ENCODE peak calls at places on chromosomes 5 and 9, in five cellular contexts. One of them, this sample, is unnamed.

GRCh38 chr9:6822696-6823095 is 64.9 kb downstream of the KDM4C start:
- DNase-seq in GM23248: no peak
- DNase-seq in activated CD4-positive, alpha-beta T cell treated with anti-CD3 and anti-CD28 coated beads, Interleukin-2, amount 50 U/mL, for 1 hour: no peak
- DNase-seq in mesendoderm: no peak
- DNase-seq in stimulated activated CD8-positive, alpha-beta memory T cell treated with anti-CD3 and anti-CD28 coated beads, Interleukin-15, amount 100 ng/mL, for 24 hours: no peak
- DNase-seq in this sample: no peak

GRCh38 chr5:135429326-135429725 is 17.8 kb downstream of the DCANP1 start:
- DNase-seq in GM23248: no peak
- DNase-seq in activated CD4-positive, alpha-beta T cell treated with anti-CD3 and anti-CD28 coated beads, Interleukin-2, amount 50 U/mL, for 1 hour: no peak
- DNase-seq in mesendoderm: no peak
- DNase-seq in stimulated activated CD8-positive, alpha-beta memory T cell treated with anti-CD3 and anti-CD28 coated beads, Interleukin-15, amount 100 ng/mL, for 24 hours: no peak
- DNase-seq in this sample: no peak

GRCh38 chr5:14628346-14628745 is 36.2 kb upstream of the OTULIN start:
- DNase-seq in GM23248: peak; percentile 65
- DNase-seq in activated CD4-positive, alpha-beta T cell treated with anti-CD3 and anti-CD28 coated beads, Interleukin-2, amount 50 U/mL, for 1 hour: peak; percentile 59
- DNase-seq in mesendoderm: peak; percentile 53
- DNase-seq in stimulated activated CD8-positive, alpha-beta memory T cell treated with anti-CD3 and anti-CD28 coated beads, Interleukin-15, amount 100 ng/mL, for 24 hours: no peak
- DNase-seq in this sample: no peak

GRCh38 chr9:98583417-98583816 is 125.3 kb downstream of the GABBR2 start:
- DNase-seq in GM23248: no peak
- DNase-seq in activated CD4-positive, alpha-beta T cell treated with anti-CD3 and anti-CD28 coated beads, Interleukin-2, amount 50 U/mL, for 1 hour: no peak
- DNase-seq in mesendoderm: no peak
- DNase-seq in stimulated activated CD8-positive, alpha-beta memory T cell treated with anti-CD3 and anti-CD28 coated beads, Interleukin-15, amount 100 ng/mL, for 24 hours: no peak
- DNase-seq in this sample: no peak

GRCh38 chr9:83937861-83938455 is 16.7 kb upstream of the KIF27 start:
- DNase-seq in GM23248: peak; percentile 74
- DNase-seq in activated CD4-positive, alpha-beta T cell treated with anti-CD3 and anti-CD28 coated beads, Interleukin-2, amount 50 U/mL, for 1 hour: peak; percentile 7
- DNase-seq in mesendoderm: peak; percentile 86
- DNase-seq in stimulated activated CD8-positive, alpha-beta memory T cell treated with anti-CD3 and anti-CD28 coated beads, Interleukin-15, amount 100 ng/mL, for 24 hours: no peak
- DNase-seq in this sample: peak; percentile 52

GRCh38 chr5:310941-311434 is 10.5 kb upstream of the AHRR start:
- DNase-seq in GM23248: peak; percentile 22
- DNase-seq in activated CD4-positive, alpha-beta T cell treated with anti-CD3 and anti-CD28 coated beads, Interleukin-2, amount 50 U/mL, for 1 hour: no peak
- DNase-seq in mesendoderm: no peak
- DNase-seq in stimulated activated CD8-positive, alpha-beta memory T cell treated with anti-CD3 and anti-CD28 coated beads, Interleukin-15, amount 100 ng/mL, for 24 hours: no peak
- DNase-seq in this sample: no peak

GRCh38 chr9:94782367-94783120 is 56.0 kb downstream of the AOPEP start:
- DNase-seq in GM23248: peak; percentile 81
- DNase-seq in activated CD4-positive, alpha-beta T cell treated with anti-CD3 and anti-CD28 coated beads, Interleukin-2, amount 50 U/mL, for 1 hour: no peak
- DNase-seq in mesendoderm: no peak
- DNase-seq in stimulated activated CD8-positive, alpha-beta memory T cell treated with anti-CD3 and anti-CD28 coated beads, Interleukin-15, amount 100 ng/mL, for 24 hours: no peak
- DNase-seq in this sample: no peak

GRCh38 chr5:14968796-14969195 is 97.2 kb upstream of the ANKH start:
- DNase-seq in GM23248: no peak
- DNase-seq in activated CD4-positive, alpha-beta T cell treated with anti-CD3 and anti-CD28 coated beads, Interleukin-2, amount 50 U/mL, for 1 hour: no peak
- DNase-seq in mesendoderm: no peak
- DNase-seq in stimulated activated CD8-positive, alpha-beta memory T cell treated with anti-CD3 and anti-CD28 coated beads, Interleukin-15, amount 100 ng/mL, for 24 hours: no peak
- DNase-seq in this sample: no peak

GRCh38 chr5:179668404-179668803 is 12.4 kb downstream of the CBY3 start:
- DNase-seq in GM23248: peak; percentile 71
- DNase-seq in activated CD4-positive, alpha-beta T cell treated with anti-CD3 and anti-CD28 coated beads, Interleukin-2, amount 50 U/mL, for 1 hour: peak; percentile 37
- DNase-seq in mesendoderm: peak; percentile 87
- DNase-seq in stimulated activated CD8-positive, alpha-beta memory T cell treated with anti-CD3 and anti-CD28 coated beads, Interleukin-15, amount 100 ng/mL, for 24 hours: no peak
- DNase-seq in this sample: no peak

GRCh38 chr5:141878186-141878770 is at the start of gene PCDH1:
- DNase-seq in GM23248: peak; percentile 72
- DNase-seq in activated CD4-positive, alpha-beta T cell treated with anti-CD3 and anti-CD28 coated beads, Interleukin-2, amount 50 U/mL, for 1 hour: peak; percentile 22
- DNase-seq in mesendoderm: peak; percentile 61
- DNase-seq in stimulated activated CD8-positive, alpha-beta memory T cell treated with anti-CD3 and anti-CD28 coated beads, Interleukin-15, amount 100 ng/mL, for 24 hours: no peak
- DNase-seq in this sample: no peak

GRCh38 chr9:22111871-22112247 is 102.8 kb upstream of the CDKN2B start:
- DNase-seq in GM23248: peak; percentile 79
- DNase-seq in activated CD4-positive, alpha-beta T cell treated with anti-CD3 and anti-CD28 coated beads, Interleukin-2, amount 50 U/mL, for 1 hour: no peak
- DNase-seq in mesendoderm: no peak
- DNase-seq in stimulated activated CD8-positive, alpha-beta memory T cell treated with anti-CD3 and anti-CD28 coated beads, Interleukin-15, amount 100 ng/mL, for 24 hours: no peak
- DNase-seq in this sample: no peak

GRCh38 chr5:157900644-157901043 is 41.7 kb upstream of the CLINT1 start:
- DNase-seq in GM23248: no peak
- DNase-seq in activated CD4-positive, alpha-beta T cell treated with anti-CD3 and anti-CD28 coated beads, Interleukin-2, amount 50 U/mL, for 1 hour: no peak
- DNase-seq in mesendoderm: no peak
- DNase-seq in stimulated activated CD8-positive, alpha-beta memory T cell treated with anti-CD3 and anti-CD28 coated beads, Interleukin-15, amount 100 ng/mL, for 24 hours: no peak
- DNase-seq in this sample: peak; percentile 56

GRCh38 chr5:82777106-82777505 is 300.1 kb downstream of the TMEM167A start:
- DNase-seq in GM23248: no peak
- DNase-seq in activated CD4-positive, alpha-beta T cell treated with anti-CD3 and anti-CD28 coated beads, Interleukin-2, amount 50 U/mL, for 1 hour: no peak
- DNase-seq in mesendoderm: no peak
- DNase-seq in stimulated activated CD8-positive, alpha-beta memory T cell treated with anti-CD3 and anti-CD28 coated beads, Interleukin-15, amount 100 ng/mL, for 24 hours: no peak
- DNase-seq in this sample: no peak

GRCh38 chr9:34500623-34501267 is 22.0 kb downstream of the ENHO start:
- DNase-seq in GM23248: peak; percentile 46
- DNase-seq in activated CD4-positive, alpha-beta T cell treated with anti-CD3 and anti-CD28 coated beads, Interleukin-2, amount 50 U/mL, for 1 hour: peak; percentile 70
- DNase-seq in mesendoderm: peak; percentile 60
- DNase-seq in stimulated activated CD8-positive, alpha-beta memory T cell treated with anti-CD3 and anti-CD28 coated beads, Interleukin-15, amount 100 ng/mL, for 24 hours: peak; percentile 50
- DNase-seq in this sample: peak; percentile 36

GRCh38 chr9:14455243-14455642 is 141.3 kb upstream of the NFIB start:
- DNase-seq in GM23248: no peak
- DNase-seq in activated CD4-positive, alpha-beta T cell treated with anti-CD3 and anti-CD28 coated beads, Interleukin-2, amount 50 U/mL, for 1 hour: no peak
- DNase-seq in mesendoderm: no peak
- DNase-seq in stimulated activated CD8-positive, alpha-beta memory T cell treated with anti-CD3 and anti-CD28 coated beads, Interleukin-15, amount 100 ng/mL, for 24 hours: no peak
- DNase-seq in this sample: no peak

GRCh38 chr9:124764774-124765438 is 6.2 kb downstream of the NR6A1 start:
- DNase-seq in GM23248: peak; percentile 39
- DNase-seq in activated CD4-positive, alpha-beta T cell treated with anti-CD3 and anti-CD28 coated beads, Interleukin-2, amount 50 U/mL, for 1 hour: no peak
- DNase-seq in mesendoderm: peak; percentile 59
- DNase-seq in stimulated activated CD8-positive, alpha-beta memory T cell treated with anti-CD3 and anti-CD28 coated beads, Interleukin-15, amount 100 ng/mL, for 24 hours: no peak
- DNase-seq in this sample: no peak

GRCh38 chr9:18274693-18275092 is 199.3 kb upstream of the ADAMTSL1 start:
- DNase-seq in GM23248: peak; percentile 23
- DNase-seq in activated CD4-positive, alpha-beta T cell treated with anti-CD3 and anti-CD28 coated beads, Interleukin-2, amount 50 U/mL, for 1 hour: no peak
- DNase-seq in mesendoderm: no peak
- DNase-seq in stimulated activated CD8-positive, alpha-beta memory T cell treated with anti-CD3 and anti-CD28 coated beads, Interleukin-15, amount 100 ng/mL, for 24 hours: no peak
- DNase-seq in this sample: no peak

GRCh38 chr9:14180077-14180941 is 133.6 kb downstream of the NFIB start:
- DNase-seq in GM23248: no peak
- DNase-seq in activated CD4-positive, alpha-beta T cell treated with anti-CD3 and anti-CD28 coated beads, Interleukin-2, amount 50 U/mL, for 1 hour: no peak
- DNase-seq in mesendoderm: no peak
- DNase-seq in stimulated activated CD8-positive, alpha-beta memory T cell treated with anti-CD3 and anti-CD28 coated beads, Interleukin-15, amount 100 ng/mL, for 24 hours: no peak
- DNase-seq in this sample: peak; percentile 52

GRCh38 chr9:134375430-134376385 is 49.5 kb downstream of the RXRA start:
- DNase-seq in GM23248: peak; percentile 56
- DNase-seq in activated CD4-positive, alpha-beta T cell treated with anti-CD3 and anti-CD28 coated beads, Interleukin-2, amount 50 U/mL, for 1 hour: no peak
- DNase-seq in mesendoderm: no peak
- DNase-seq in stimulated activated CD8-positive, alpha-beta memory T cell treated with anti-CD3 and anti-CD28 coated beads, Interleukin-15, amount 100 ng/mL, for 24 hours: no peak
- DNase-seq in this sample: no peak

GRCh38 chr5:179217356-179217755 is 127.9 kb downstream of the ADAMTS2 start:
- DNase-seq in GM23248: peak; percentile 27
- DNase-seq in activated CD4-positive, alpha-beta T cell treated with anti-CD3 and anti-CD28 coated beads, Interleukin-2, amount 50 U/mL, for 1 hour: no peak
- DNase-seq in mesendoderm: no peak
- DNase-seq in stimulated activated CD8-positive, alpha-beta memory T cell treated with anti-CD3 and anti-CD28 coated beads, Interleukin-15, amount 100 ng/mL, for 24 hours: no peak
- DNase-seq in this sample: no peak

GRCh38 chr5:68251386-68251785 is 35.8 kb downstream of the PIK3R1 start:
- DNase-seq in GM23248: no peak
- DNase-seq in activated CD4-positive, alpha-beta T cell treated with anti-CD3 and anti-CD28 coated beads, Interleukin-2, amount 50 U/mL, for 1 hour: peak; percentile 50
- DNase-seq in mesendoderm: peak; percentile 51
- DNase-seq in stimulated activated CD8-positive, alpha-beta memory T cell treated with anti-CD3 and anti-CD28 coated beads, Interleukin-15, amount 100 ng/mL, for 24 hours: no peak
- DNase-seq in this sample: no peak

GRCh38 chr5:168076561-168076991 is 214.9 kb upstream of the WWC1 start:
- DNase-seq in GM23248: peak; percentile 70
- DNase-seq in activated CD4-positive, alpha-beta T cell treated with anti-CD3 and anti-CD28 coated beads, Interleukin-2, amount 50 U/mL, for 1 hour: no peak
- DNase-seq in mesendoderm: peak; percentile 79
- DNase-seq in stimulated activated CD8-positive, alpha-beta memory T cell treated with anti-CD3 and anti-CD28 coated beads, Interleukin-15, amount 100 ng/mL, for 24 hours: no peak
- DNase-seq in this sample: no peak

GRCh38 chr9:132827366-132827765 is 50.7 kb downstream of the AK8 start:
- DNase-seq in GM23248: no peak
- DNase-seq in activated CD4-positive, alpha-beta T cell treated with anti-CD3 and anti-CD28 coated beads, Interleukin-2, amount 50 U/mL, for 1 hour: no peak
- DNase-seq in mesendoderm: no peak
- DNase-seq in stimulated activated CD8-positive, alpha-beta memory T cell treated with anti-CD3 and anti-CD28 coated beads, Interleukin-15, amount 100 ng/mL, for 24 hours: no peak
- DNase-seq in this sample: no peak

GRCh38 chr5:359301-359897 is 37.9 kb downstream of the AHRR start:
- DNase-seq in GM23248: no peak
- DNase-seq in activated CD4-positive, alpha-beta T cell treated with anti-CD3 and anti-CD28 coated beads, Interleukin-2, amount 50 U/mL, for 1 hour: no peak
- DNase-seq in mesendoderm: no peak
- DNase-seq in stimulated activated CD8-positive, alpha-beta memory T cell treated with anti-CD3 and anti-CD28 coated beads, Interleukin-15, amount 100 ng/mL, for 24 hours: no peak
- DNase-seq in this sample: no peak

GRCh38 chr5:159878988-159879471 is 37.3 kb upstream of the ADRA1B start:
- DNase-seq in GM23248: peak; percentile 96
- DNase-seq in activated CD4-positive, alpha-beta T cell treated with anti-CD3 and anti-CD28 coated beads, Interleukin-2, amount 50 U/mL, for 1 hour: no peak
- DNase-seq in mesendoderm: peak; percentile 95
- DNase-seq in stimulated activated CD8-positive, alpha-beta memory T cell treated with anti-CD3 and anti-CD28 coated beads, Interleukin-15, amount 100 ng/mL, for 24 hours: no peak
- DNase-seq in this sample: no peak

GRCh38 chr9:90546200-90546599 is 96.4 kb downstream of the DIRAS2 start:
- DNase-seq in GM23248: peak; percentile 48
- DNase-seq in activated CD4-positive, alpha-beta T cell treated with anti-CD3 and anti-CD28 coated beads, Interleukin-2, amount 50 U/mL, for 1 hour: no peak
- DNase-seq in mesendoderm: peak; percentile 93
- DNase-seq in stimulated activated CD8-positive, alpha-beta memory T cell treated with anti-CD3 and anti-CD28 coated beads, Interleukin-15, amount 100 ng/mL, for 24 hours: no peak
- DNase-seq in this sample: peak; percentile 87

GRCh38 chr5:99349842-99350241 is 421.0 kb upstream of the CHD1 start:
- DNase-seq in GM23248: no peak
- DNase-seq in activated CD4-positive, alpha-beta T cell treated with anti-CD3 and anti-CD28 coated beads, Interleukin-2, amount 50 U/mL, for 1 hour: no peak
- DNase-seq in mesendoderm: no peak
- DNase-seq in stimulated activated CD8-positive, alpha-beta memory T cell treated with anti-CD3 and anti-CD28 coated beads, Interleukin-15, amount 100 ng/mL, for 24 hours: no peak
- DNase-seq in this sample: no peak

GRCh38 chr5:38827525-38827924 is 18.3 kb upstream of the OSMR start:
- DNase-seq in GM23248: peak; percentile 62
- DNase-seq in activated CD4-positive, alpha-beta T cell treated with anti-CD3 and anti-CD28 coated beads, Interleukin-2, amount 50 U/mL, for 1 hour: no peak
- DNase-seq in mesendoderm: no peak
- DNase-seq in stimulated activated CD8-positive, alpha-beta memory T cell treated with anti-CD3 and anti-CD28 coated beads, Interleukin-15, amount 100 ng/mL, for 24 hours: no peak
- DNase-seq in this sample: no peak

GRCh38 chr5:91225848-91226686 is 157.1 kb downstream of the ARRDC3 start:
- DNase-seq in GM23248: no peak
- DNase-seq in activated CD4-positive, alpha-beta T cell treated with anti-CD3 and anti-CD28 coated beads, Interleukin-2, amount 50 U/mL, for 1 hour: peak; percentile 58
- DNase-seq in mesendoderm: peak; percentile 71
- DNase-seq in stimulated activated CD8-positive, alpha-beta memory T cell treated with anti-CD3 and anti-CD28 coated beads, Interleukin-15, amount 100 ng/mL, for 24 hours: peak; percentile 2
- DNase-seq in this sample: peak; percentile 12

GRCh38 chr9:93098236-93098946 is 2.4 kb downstream of the CARD19 start:
- DNase-seq in GM23248: peak; percentile 99
- DNase-seq in activated CD4-positive, alpha-beta T cell treated with anti-CD3 and anti-CD28 coated beads, Interleukin-2, amount 50 U/mL, for 1 hour: peak; percentile 55
- DNase-seq in mesendoderm: no peak
- DNase-seq in stimulated activated CD8-positive, alpha-beta memory T cell treated with anti-CD3 and anti-CD28 coated beads, Interleukin-15, amount 100 ng/mL, for 24 hours: no peak
- DNase-seq in this sample: no peak

GRCh38 chr5:179870403-179870903 is 11.8 kb upstream of the MRNIP start:
- DNase-seq in GM23248: peak; percentile 39
- DNase-seq in activated CD4-positive, alpha-beta T cell treated with anti-CD3 and anti-CD28 coated beads, Interleukin-2, amount 50 U/mL, for 1 hour: no peak
- DNase-seq in mesendoderm: peak; percentile 80
- DNase-seq in stimulated activated CD8-positive, alpha-beta memory T cell treated with anti-CD3 and anti-CD28 coated beads, Interleukin-15, amount 100 ng/mL, for 24 hours: no peak
- DNase-seq in this sample: peak; percentile 38

GRCh38 chr9:35136866-35137265 is 21.2 kb upstream of the ATOSB start:
- DNase-seq in GM23248: peak; percentile 4
- DNase-seq in activated CD4-positive, alpha-beta T cell treated with anti-CD3 and anti-CD28 coated beads, Interleukin-2, amount 50 U/mL, for 1 hour: no peak
- DNase-seq in mesendoderm: no peak
- DNase-seq in stimulated activated CD8-positive, alpha-beta memory T cell treated with anti-CD3 and anti-CD28 coated beads, Interleukin-15, amount 100 ng/mL, for 24 hours: no peak
- DNase-seq in this sample: no peak

This sample was measured in DMS153.